ENCODE peak calls at places on chromosomes 2 and 18, in six cellular contexts. C, S, W, L, B and A are unnamed samples.

GRCh38 chr2:45319683-45320082 is 291.4 kb downstream of the SRBD1 start:
- DNase-seq in C (no peak), S (no peak), W (no peak), L (no peak), B (no peak), A (no peak)

GRCh38 chr2:169221745-169222369 is 140.5 kb downstream of the LRP2 start:
- DNase-seq in C (no peak), S (peak; percentile 19), W (no peak), L (no peak), B (peak; percentile 53), A (no peak)

GRCh38 chr2:27127883-27128670 is 4.5 kb downstream of the ABHD1 start:
- DNase-seq in C (no peak), S (no peak), W (no peak), L (no peak), B (no peak), A (no peak)

GRCh38 chr2:158894572-158894971 is 73.9 kb upstream of the TANC1 start:
- DNase-seq in C (no peak), S (no peak), W (no peak), L (no peak), B (no peak), A (no peak)

GRCh38 chr2:144835634-144836351 is 315.9 kb upstream of the ZEB2 start:
- DNase-seq in C (peak; percentile 24), S (peak; percentile 56), W (no peak), L (no peak), B (no peak), A (no peak)

GRCh38 chr2:155381446-155381845 is 683.0 kb downstream of the KCNJ3 start:
- DNase-seq in C (no peak), S (no peak), W (no peak), L (no peak), B (no peak), A (no peak)

GRCh38 chr2:46315103-46315890 is 18.1 kb downstream of the EPAS1 start:
- DNase-seq in C (peak; percentile 95), S (peak; percentile 98), W (no peak), L (no peak), B (peak; percentile 71), A (no peak)

GRCh38 chr2:200405599-200406298 is 99.3 kb downstream of the SPATS2L start:
- DNase-seq in C (peak; percentile 95), S (peak; percentile 93), W (no peak), L (no peak), B (peak; percentile 78), A (no peak)

GRCh38 chr2:200247494-200247893 is 59.0 kb upstream of the SPATS2L start:
- DNase-seq in C (peak; percentile 88), S (no peak), W (no peak), L (no peak), B (no peak), A (no peak)

GRCh38 chr18:43341014-43341413 is 63.7 kb upstream of the SYT4 start:
- DNase-seq in C (no peak), S (no peak), W (no peak), L (no peak), B (no peak), A (no peak)

GRCh38 chr2:142825861-142826260 is 51.6 kb upstream of the KYNU start:
- DNase-seq in C (no peak), S (no peak), W (no peak), L (no peak), B (no peak), A (no peak)

GRCh38 chr2:190213441-190214335 is 105.9 kb downstream of the HIBCH start:
- DNase-seq in C (no peak), S (no peak), W (no peak), L (no peak), B (no peak), A (no peak)

GRCh38 chr2:168118733-168119518 is 128.5 kb downstream of the STK39 start:
- DNase-seq in C (peak; percentile 82), S (peak; percentile 80), W (peak; percentile 77), L (no peak), B (peak; percentile 88), A (no peak)

GRCh38 chr2:15243762-15244161 is 317.4 kb downstream of the NBAS start:
- DNase-seq in C (peak; percentile 46), S (peak; percentile 20), W (no peak), L (no peak), B (peak; percentile 62), A (no peak)

GRCh38 chr2:194104687-194105086 is 1552.3 kb upstream of the SLC39A10 start:
- DNase-seq in C (no peak), S (no peak), W (no peak), L (no peak), B (peak; percentile 4), A (no peak)

GRCh38 chr2:188364033-188364432 is 72.4 kb downstream of the GULP1 start:
- DNase-seq in C (no peak), S (peak; percentile 7), W (no peak), L (no peak), B (no peak), A (no peak)

GRCh38 chr2:9753276-9753600 is 90.0 kb upstream of the TAF1B start:
- DNase-seq in C (peak; percentile 91), S (peak; percentile 85), W (no peak), L (no peak), B (peak; percentile 68), A (no peak)

GRCh38 chr18:51196811-51197660 is 445 bp downstream of the MEX3C start:
- DNase-seq in C (peak; percentile 51), S (peak; percentile 62), W (peak; percentile 14), L (no peak), B (peak; percentile 54), A (peak; percentile 38)
- H3K23ac ChIP-seq in C (no peak overlapping the region), S (peak overlapping the region; percentile 96), W (peak overlapping the region; percentile 90), L (no peak overlapping the region), B (no peak overlapping the region), A (no peak overlapping the region)

GRCh38 chr2:80715433-80715832 is 410.9 kb upstream of the LRRTM1 start:
- DNase-seq in C (no peak), S (no peak), W (no peak), L (no peak), B (no peak), A (no peak)
- H3K27ac ChIP-seq in C (no peak overlapping the region), S (no peak overlapping the region), W (no peak overlapping the region), L (no peak overlapping the region), B (no peak overlapping the region), A (no peak overlapping the region)

GRCh38 chr2:62566847-62567246 is 60.9 kb upstream of the TMEM17 start:
- DNase-seq in C (no peak), S (no peak), W (no peak), L (no peak), B (no peak), A (no peak)

GRCh38 chr2:62568074-62568473 is 62.1 kb upstream of the TMEM17 start:
- DNase-seq in C (no peak), S (no peak), W (no peak), L (no peak), B (no peak), A (no peak)

GRCh38 chr2:62570861-62571698 is 65.1 kb upstream of the TMEM17 start:
- DNase-seq in C (no peak), S (peak; percentile 30), W (no peak), L (no peak), B (no peak), A (peak; percentile 32)

GRCh38 chr2:62569907-62570793 is 64.2 kb upstream of the TMEM17 start:
- DNase-seq in C (no peak), S (no peak), W (no peak), L (no peak), B (no peak), A (peak; percentile 36)

GRCh38 chr2:62568983-62569837 is 63.2 kb upstream of the TMEM17 start:
- DNase-seq in C (peak; percentile 24), S (peak; percentile 40), W (no peak), L (no peak), B (no peak), A (no peak)
- H2AFZ ChIP-seq in C (no peak overlapping the region), S (no peak overlapping the region), W (no peak overlapping the region), L (no peak overlapping the region), B (no peak overlapping the region), A (no peak overlapping the region)

GRCh38 chr18:59143441-59143840 is 3.8 kb downstream of the SEC11C start:
- DNase-seq in C (peak; percentile 41), S (peak; percentile 26), W (no peak), L (no peak), B (no peak), A (no peak)
- H3K23ac ChIP-seq in C (no peak overlapping the region), S (no peak overlapping the region), W (no peak overlapping the region), L (no peak overlapping the region), B (no peak overlapping the region), A (no peak overlapping the region)

GRCh38 chr2:10845640-10846039 is 33.1 kb upstream of the PDIA6 start:
- DNase-seq in C (no peak), S (no peak), W (no peak), L (no peak), B (no peak), A (no peak)

GRCh38 chr2:10846110-10846861 is 33.7 kb upstream of the PDIA6 start:
- DNase-seq in C (no peak), S (no peak), W (no peak), L (no peak), B (no peak), A (no peak)

GRCh38 chr2:10842506-10842905 is 29.9 kb upstream of the PDIA6 start:
- DNase-seq in C (no peak), S (no peak), W (no peak), L (no peak), B (no peak), A (no peak)

GRCh38 chr2:10844083-10844482 is 31.5 kb upstream of the PDIA6 start:
- DNase-seq in C (peak; percentile 38), S (peak; percentile 77), W (no peak), L (peak; percentile 49), B (peak; percentile 91), A (peak; percentile 94)

DNA sequence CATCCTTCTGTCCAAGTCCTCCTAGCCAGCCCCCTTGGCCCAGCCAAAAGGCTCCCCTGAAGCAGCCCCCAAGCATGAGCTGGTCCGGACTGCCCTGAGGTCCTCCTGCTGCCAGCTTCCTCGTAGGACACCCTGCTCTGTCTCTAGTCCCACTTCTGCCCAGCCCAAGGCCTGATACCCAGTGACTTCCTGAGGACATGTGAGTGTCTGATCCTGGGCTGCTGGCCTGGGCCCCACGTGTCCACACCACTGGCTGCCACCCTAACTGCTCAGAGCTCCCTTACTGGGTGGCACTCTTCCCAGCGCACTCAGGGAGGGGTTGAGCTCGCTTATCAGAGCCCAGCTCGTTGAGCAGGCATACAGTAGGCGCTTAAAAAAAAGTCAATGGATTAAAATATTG is 34.4 kb upstream of the PDIA6 start:
- DNase-seq in C (no peak), S (no peak), W (no peak), L (no peak), B (no peak), A (no peak)
- H3K27ac ChIP-seq in C (no peak overlapping the region), S (no peak overlapping the region), W (no peak overlapping the region), L (no peak overlapping the region), B (no peak overlapping the region), A (no peak overlapping the region)

DNA sequence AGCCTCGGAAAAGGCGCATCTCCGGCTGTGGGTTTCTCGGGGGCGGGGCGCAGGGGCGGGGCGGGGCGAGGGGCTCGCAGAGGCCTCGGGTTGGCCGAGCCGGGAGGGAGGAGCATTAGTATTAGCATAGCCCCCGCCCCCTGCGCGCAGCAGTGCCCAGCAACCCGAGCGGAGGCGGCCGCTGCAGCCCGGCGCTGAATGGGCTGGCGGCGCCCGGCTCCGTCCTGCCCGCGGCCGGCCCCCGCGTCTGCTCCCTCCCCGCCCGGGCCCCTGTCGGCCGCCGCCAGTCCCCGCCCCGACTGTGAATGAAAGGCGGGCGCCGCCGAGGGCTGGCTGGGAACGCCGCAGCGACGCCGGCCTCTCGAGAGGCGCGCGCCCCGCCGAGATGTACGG is at the start of gene EFR3B:
- DNase-seq in C (peak; percentile 90), S (peak; percentile 94), W (peak; percentile 93), L (peak; percentile 53), B (peak; percentile 95), A (peak; percentile 96)
- H2AFZ ChIP-seq in C (peak within 1 kb of the TSS; percentile 93), S (peak within 1 kb of the TSS; percentile 86), W (peak within 1 kb of the TSS; percentile 99), L (peak within 1 kb of the TSS; percentile 80), B (peak within 1 kb of the TSS; percentile 66), A (no peak within 1 kb of the TSS)

GRCh38 chr2:65952966-65953365 is 482.0 kb upstream of the MEIS1 start:
- DNase-seq in C (no peak), S (no peak), W (no peak), L (no peak), B (peak; percentile 89), A (no peak)
- H3K23ac ChIP-seq in C (no peak overlapping the region), S (no peak overlapping the region), W (no peak overlapping the region), L (no peak overlapping the region), B (no peak overlapping the region), A (no peak overlapping the region)